ENCODE peak calls at places on chromosomes 13 and 19, in four cellular contexts. E is iPS-NIHi11, Z is ELR, H is RPMI7951. J is an unnamed sample.

GRCh38 chr13:37349916-37350315 is 244.5 kb upstream of the CSNK1A1L start:
- DNase-seq in E (no peak), H (no peak), Z (no peak), J (no peak)

GRCh38 chr19:1067341-1068103 is 555 bp downstream of the ARHGAP45 start:
- DNase-seq in E (no peak), H (no peak), Z (no peak), J (no peak)

GRCh38 chr13:98890920-98891319 is 86.9 kb downstream of the DOCK9 start:
- DNase-seq in H (no peak), E (peak), Z (no peak), J (no peak)

GRCh38 chr13:85597790-85598500 is 201.3 kb downstream of the SLITRK6 start:
- DNase-seq in E (no peak), H (no peak), Z (peak), J (no peak)

GRCh38 chr19:44626067-44626624 is 12.8 kb downstream of the IGSF23 start:
- DNase-seq in H (peak), E (peak), Z (peak), J (peak)

GRCh38 chr13:68275758-68276157 is 1045.6 kb upstream of the PCDH9 start:
- DNase-seq in Z (no peak), E (no peak), H (no peak), J (no peak)

GRCh38 chr19:54792814-54793213 is 10.6 kb upstream of the KIR2DL4 start:
- DNase-seq in E (no peak), Z (no peak), H (peak), J (no peak)

GRCh38 chr13:60178327-60178726 is 14.6 kb upstream of the DIAPH3 start:
- DNase-seq in Z (no peak), H (no peak), E (no peak), J (no peak)

GRCh38 chr13:91544723-91545122 is 146.3 kb downstream of the GPC5 start:
- DNase-seq in E (peak), H (no peak), Z (no peak), J (no peak)

GRCh38 chr13:71290963-71291937 is 575.8 kb downstream of the DACH1 start:
- DNase-seq in Z (peak), E (no peak), H (peak), J (no peak)